ENCODE peak calls at places on chromosomes 12 and 14, in five cellular contexts. O, G, K, X and Z are unnamed samples.

GRCh38 chr14:22448905-22449611 is 140.0 kb downstream of the DAD1 start:
- DNase-seq in X (no peak), K (no peak), O (no peak), G (no peak), Z (no peak)

GRCh38 chr12:111304642-111305071 is 64.2 kb downstream of the PHETA1 start:
- DNase-seq in G (no peak), K (no peak), X (no peak), O (peak; percentile 58), Z (no peak)

GRCh38 chr12:102095677-102096263 is 24.1 kb downstream of the NUP37 start:
- DNase-seq in G (no peak), K (no peak), O (peak; percentile 16), X (peak; percentile 41), Z (no peak)

GRCh38 chr12:70364695-70365397 is 1.2 kb upstream of the KCNMB4 start:
- DNase-seq in X (no peak), O (no peak), G (no peak), K (no peak), Z (no peak)

GRCh38 chr14:105839425-105840265 is 313.3 kb downstream of the TMEM121 start:
- DNase-seq in G (no peak), X (no peak), K (no peak), O (no peak), Z (no peak)

GRCh38 chr14:68789002-68789797 is 3.7 kb downstream of the ZFP36L1 start:
- DNase-seq in O (peak; percentile 71), G (peak; percentile 80), X (peak; percentile 58), K (peak; percentile 78), Z (peak; percentile 75)

GRCh38 chr12:75784591-75784990 is 247.0 kb downstream of the PHLDA1 start:
- DNase-seq in O (peak; percentile 26), X (no peak), K (no peak), G (no peak), Z (no peak)

GRCh38 chr14:81710232-81710845 is 176.7 kb upstream of the SEL1L start:
- DNase-seq in X (peak; percentile 55), O (peak; percentile 15), K (no peak), G (no peak), Z (no peak)

GRCh38 chr12:104006929-104007328 is 41.3 kb downstream of the TDG start:
- DNase-seq in O (no peak), X (peak; percentile 90), G (no peak), K (no peak), Z (no peak)

GRCh38 chr12:85273411-85274075 is 6.5 kb upstream of the ALX1 start:
- DNase-seq in G (no peak), O (no peak), X (no peak), K (no peak), Z (no peak)

GRCh38 chr14:102028733-102029132 is 58.1 kb downstream of the HSP90AA1 start:
- DNase-seq in O (no peak), X (peak; percentile 51), K (no peak), G (no peak), Z (no peak)